ENCODE peak calls at places on chromosomes 5 and 9, in seven cellular contexts. W, N, X, B, Q, F and R are unnamed samples.

GRCh38 chr5:171776747-171777419 is 8.7 kb upstream of the SMIM23 start:
- DNase-seq in Q (no peak), W (no peak), B (no peak), N (no peak), F (no peak), X (peak), R (no peak)

GRCh38 chr9:120331913-120332312 is 248.1 kb downstream of the CDK5RAP2 start:
- DNase-seq in B (no peak), N (no peak), Q (no peak), F (no peak), W (no peak), X (no peak), R (no peak)

GRCh38 chr5:60679816-60680215 is 20.1 kb downstream of the DEPDC1B start:
- DNase-seq in F (no peak), W (no peak), Q (no peak), X (no peak), B (no peak), N (no peak), R (no peak)

GRCh38 chr9:105858284-105858683 is 163.9 kb downstream of the TMEM38B start:
- DNase-seq in W (no peak), Q (no peak), F (no peak), X (no peak), N (no peak), B (no peak), R (no peak)

GRCh38 chr5:81425569-81425968 is 31.6 kb upstream of the ACOT12 start:
- DNase-seq in W (no peak), Q (no peak), B (no peak), F (peak), N (no peak), X (peak), R (no peak)

GRCh38 chr9:87655731-87656130 is 70.2 kb upstream of the CTSL start:
- DNase-seq in F (no peak), B (no peak), N (no peak), W (no peak), X (no peak), Q (no peak), R (peak)

GRCh38 chr5:92364986-92365550 is 982.0 kb upstream of the ARRDC3 start:
- DNase-seq in X (peak), F (no peak), B (no peak), Q (no peak), N (no peak), W (no peak), R (no peak)

GRCh38 chr5:29085142-29085541 is 2046.8 kb upstream of the CDH9 start:
- DNase-seq in F (no peak), N (no peak), Q (no peak), X (no peak), W (no peak), B (no peak), R (no peak)

GRCh38 chr5:159099049-159099760 is 511 bp downstream of the EBF1 start:
- DNase-seq in Q (peak), F (peak), N (peak), B (no peak), W (peak), X (peak), R (no peak)

GRCh38 chr9:127520941-127521918 is 69.9 kb downstream of the LRSAM1 start:
- DNase-seq in W (no peak), Q (no peak), X (peak), B (no peak), N (peak), F (no peak), R (peak)

GRCh38 chr5:40780858-40781257 is 17.3 kb downstream of the PRKAA1 start:
- DNase-seq in X (no peak), F (no peak), N (no peak), Q (no peak), B (no peak), W (no peak), R (no peak)

GRCh38 chr5:83919071-83920041 is 198.7 kb upstream of the HAPLN1 start:
- DNase-seq in B (no peak), W (no peak), X (no peak), Q (no peak), F (no peak), N (no peak), R (no peak)

GRCh38 chr5:107607656-107608368 is 62.9 kb downstream of the EFNA5 start:
- DNase-seq in Q (no peak), W (no peak), N (no peak), F (no peak), B (no peak), X (no peak), R (no peak)

GRCh38 chr9:92887880-92888338 is 10.1 kb upstream of the ZNF484 start:
- DNase-seq in B (no peak), W (no peak), F (no peak), X (no peak), Q (no peak), N (no peak), R (no peak)

GRCh38 chr5:177382423-177383029 is 1.7 kb upstream of the SLC34A1 start:
- DNase-seq in B (peak), X (peak), Q (no peak), N (peak), W (no peak), F (no peak), R (no peak)

GRCh38 chr5:77518304-77518703 is 26.2 kb upstream of the WDR41 start:
- DNase-seq in B (no peak), Q (no peak), N (no peak), W (no peak), X (peak), F (peak), R (no peak)

GRCh38 chr5:602466-603035 is 9.6 kb upstream of the CEP72 start:
- DNase-seq in Q (no peak), F (no peak), W (no peak), N (peak), X (no peak), B (peak), R (peak)

DNA sequence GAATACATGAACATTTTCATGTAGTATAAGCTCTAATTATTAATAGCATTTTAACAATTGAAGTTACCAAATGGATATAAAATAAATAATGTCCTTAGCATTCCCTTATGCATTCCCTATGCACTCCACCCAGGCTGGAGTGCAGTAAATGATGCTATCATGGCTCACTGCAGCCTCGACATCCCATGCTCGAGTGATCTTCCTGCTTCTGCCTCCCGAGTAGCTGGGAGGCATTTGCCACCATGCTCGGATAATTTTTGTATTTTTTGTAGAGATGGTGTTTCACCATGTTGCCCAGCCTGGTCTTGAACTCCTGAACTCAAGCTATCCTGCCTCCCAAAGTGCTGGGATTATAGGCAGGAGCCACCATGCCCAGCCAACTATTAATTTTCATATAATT is 184.0 kb downstream of the PBX3 start:
- DNase-seq in F (no peak), X (no peak), B (no peak), Q (no peak), W (no peak), N (no peak), R (no peak)
- H3K27ac ChIP-seq in F (no peak), X (no peak), B (no peak), Q (no peak), W (no peak), N (no peak), R (no peak)

DNA sequence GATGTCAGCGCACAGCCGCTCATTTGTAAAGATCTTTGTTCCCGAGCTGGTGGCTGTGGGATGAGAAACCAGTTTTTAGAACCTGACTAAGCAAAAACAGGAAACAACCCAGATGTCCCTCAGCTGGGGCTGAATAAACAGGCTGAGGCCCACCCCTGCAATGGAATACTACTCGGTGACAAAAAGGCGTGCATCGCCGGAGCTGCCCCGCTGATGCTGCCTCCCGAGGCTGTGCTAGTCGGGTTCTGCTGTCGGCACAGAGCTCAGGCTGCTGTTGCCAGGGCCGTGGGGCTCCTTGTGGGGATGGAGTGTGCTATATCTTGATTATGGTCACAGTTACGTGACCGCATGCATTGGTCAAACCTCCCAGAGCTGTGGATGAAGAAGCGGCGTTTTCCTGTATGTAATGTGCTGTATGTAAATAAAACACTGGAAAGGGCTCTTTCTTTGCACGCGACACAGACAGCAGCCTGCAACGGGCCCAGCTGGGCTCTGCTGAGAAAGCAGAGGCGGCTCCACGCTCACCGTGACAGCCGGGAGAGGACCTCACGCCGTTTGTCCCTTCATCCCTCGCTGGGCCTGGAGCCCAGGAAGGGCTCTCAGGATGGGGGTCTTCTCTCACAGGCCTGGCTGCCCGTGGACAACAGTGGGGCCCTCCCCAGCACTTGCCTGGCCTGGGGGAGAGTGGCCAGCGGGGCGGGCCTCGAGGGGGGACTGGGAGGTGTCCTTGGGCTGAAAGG is 51.5 kb upstream of the RNU6ATAC start:
- DNase-seq in N (no peak), F (no peak), X (peak), W (no peak), Q (peak), B (peak), R (no peak)
- H3K27ac ChIP-seq in N (peak), F (no peak), X (peak), W (peak), Q (peak), B (peak), R (no peak)

GRCh38 chr5:10610058-10610457 is 46.2 kb downstream of the ANKRD33B start:
- DNase-seq in X (no peak), N (no peak), Q (no peak), B (no peak), F (no peak), W (no peak), R (no peak)
- H3K27ac ChIP-seq in X (no peak), N (no peak), Q (no peak), B (no peak), F (no peak), W (no peak), R (no peak)

DNA sequence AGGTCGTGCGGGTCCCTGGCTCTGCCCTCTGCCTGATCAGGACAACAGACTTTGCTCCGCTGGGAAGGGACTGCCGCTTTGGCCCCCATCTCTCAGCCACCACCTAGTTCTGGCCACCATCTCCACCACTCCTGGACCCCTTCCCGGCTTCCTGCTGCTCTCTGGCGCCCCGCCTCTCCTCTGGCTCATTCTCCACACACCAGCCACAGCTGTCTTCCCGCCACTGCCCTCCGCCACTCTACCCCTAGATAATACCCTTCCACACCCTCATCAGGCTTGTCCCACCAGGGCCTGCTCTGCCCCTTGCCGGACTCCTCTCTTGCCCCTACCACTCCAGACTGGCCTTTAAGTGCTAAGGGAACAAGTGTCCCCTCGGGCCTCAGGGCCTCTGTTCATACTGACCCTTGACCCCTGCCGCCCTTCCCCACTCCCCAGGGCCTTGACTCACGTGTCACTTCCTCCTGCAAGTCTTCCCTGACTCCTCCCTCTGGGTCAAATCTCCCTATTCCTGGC is 3.0 kb upstream of the CDX1 start:
- DNase-seq in N (peak), B (peak), Q (peak), W (peak), F (no peak), X (no peak), R (no peak)
- H3K27ac ChIP-seq in N (no peak), B (peak), Q (no peak), W (peak), F (no peak), X (no peak), R (peak)

GRCh38 chr5:142600092-142600491 is 85.8 kb downstream of the FGF1 start:
- DNase-seq in F (no peak), W (no peak), B (no peak), N (no peak), Q (no peak), X (no peak), R (no peak)
- H3K27ac ChIP-seq in F (peak), W (peak), B (peak), N (no peak), Q (no peak), X (peak), R (peak)